ENCODE peak calls at places on chromosomes 4 and X, in nine cellular contexts. E, X, V, M, W, P, H, Y and A are unnamed samples. For H3K4me1, the result is how much of the 10 kb centered on the place peaks cover.

GRCh38 chr4:53563824-53564223 is 27.5 kb downstream of the LNX1 start:
- DNase-seq in H (no peak), V (no peak), P (no peak), E (no peak), X (no peak), Y (no peak), M (no peak), W (no peak), A (no peak)

GRCh38 chrX:130084651-130085237 is 25.6 kb downstream of the ELF4 start:
- DNase-seq in W (no peak), X (no peak), E (no peak), P (no peak), H (no peak), M (no peak), V (no peak), Y (no peak), A (no peak)

GRCh38 chr4:110196206-110196870 is 2.1 kb downstream of the ELOVL6 start:
- DNase-seq in X (peak), P (peak), V (peak), M (no peak), W (peak), Y (peak), H (peak), E (peak), A (peak)

GRCh38 chr4:177293208-177294018 is 16.3 kb upstream of the NEIL3 start:
- DNase-seq in X (no peak), E (no peak), P (no peak), M (no peak), W (no peak), V (no peak), Y (no peak), H (no peak), A (no peak)

GRCh38 chr4:3488791-3489190 is 25.7 kb downstream of the DOK7 start:
- DNase-seq in M (no peak), P (no peak), X (no peak), E (no peak), H (no peak), V (no peak), W (no peak), Y (no peak), A (no peak)

GRCh38 chr4:153156263-153156662 is 48.0 kb upstream of the TRIM2 start:
- DNase-seq in P (no peak), W (no peak), X (no peak), V (no peak), M (no peak), E (no peak), Y (no peak), H (peak), A (no peak)

GRCh38 chr4:8868321-8869001 is 3.2 kb downstream of the HMX1 start:
- DNase-seq in X (no peak), E (no peak), Y (no peak), V (no peak), M (no peak), W (no peak), H (peak), P (no peak), A (no peak)

GRCh38 chr4:161314371-161314770 is 849.4 kb downstream of the FSTL5 start:
- DNase-seq in H (no peak), M (no peak), Y (no peak), W (no peak), P (no peak), X (no peak), E (no peak), V (no peak), A (no peak)

GRCh38 chr4:140095694-140096482 is 58.1 kb downstream of the MAML3 start:
- DNase-seq in H (no peak), E (no peak), M (no peak), Y (no peak), W (peak), V (no peak), X (no peak), P (peak), A (peak)

GRCh38 chrX:19540076-19540475 is 24.8 kb upstream of the MAP3K15 start:
- DNase-seq in X (no peak), M (no peak), E (no peak), V (no peak), W (no peak), H (no peak), P (no peak), Y (no peak), A (no peak)

GRCh38 chr4:37976991-37977470 is 16.8 kb downstream of the PTTG2 start:
- DNase-seq in M (peak), Y (peak), H (peak), P (peak), W (peak), E (peak), X (peak), V (peak), A (peak)

GRCh38 chr4:142500966-142501365 is 345.1 kb downstream of the INPP4B start:
- DNase-seq in P (no peak), X (no peak), H (no peak), W (no peak), M (no peak), Y (no peak), V (no peak), E (no peak), A (no peak)

GRCh38 chr4:169070071-169070894 is 60.2 kb upstream of the CBR4 start:
- DNase-seq in M (no peak), P (no peak), V (peak), X (peak), E (no peak), H (peak), W (peak), Y (peak), A (peak)

GRCh38 chr4:38150766-38151165 is 190.6 kb downstream of the PTTG2 start:
- DNase-seq in Y (no peak), X (no peak), W (no peak), H (no peak), P (no peak), E (no peak), V (no peak), M (no peak), A (no peak)

GRCh38 chr4:100782356-100782755 is 264.5 kb upstream of the EMCN start:
- DNase-seq in E (no peak), Y (no peak), X (no peak), H (no peak), M (no peak), P (no peak), V (no peak), W (no peak), A (no peak)

GRCh38 chrX:46376246-46376885 is 168.9 kb downstream of the ZNF674 start:
- DNase-seq in X (no peak), P (no peak), M (no peak), V (peak), Y (no peak), H (peak), W (no peak), E (no peak), A (no peak)

GRCh38 chrX:5829469-5829868 is 399.2 kb downstream of the NLGN4X start:
- DNase-seq in V (no peak), E (no peak), P (no peak), X (no peak), H (no peak), Y (no peak), W (no peak), M (no peak), A (no peak)

GRCh38 chrX:149848855-149849254 is 32.1 kb upstream of the MAGEA8 start:
- DNase-seq in P (no peak), H (no peak), M (no peak), X (no peak), Y (no peak), V (no peak), E (no peak), W (no peak), A (no peak)

GRCh38 chr4:6076391-6076790 is 58.2 kb upstream of the C4orf50 start:
- DNase-seq in X (no peak), W (no peak), M (no peak), E (no peak), V (no peak), H (peak), P (no peak), Y (no peak), A (no peak)

GRCh38 chr4:159015862-159016261 is 87.0 kb upstream of the RAPGEF2 start:
- DNase-seq in V (no peak), Y (no peak), W (no peak), H (no peak), P (no peak), M (no peak), X (no peak), E (no peak), A (no peak)

GRCh38 chr4:7721984-7722551 is 217.6 kb downstream of the AFAP1 start:
- DNase-seq in Y (no peak), H (no peak), M (no peak), V (no peak), E (no peak), X (no peak), P (no peak), W (no peak), A (no peak)

GRCh38 chrX:115330498-115331138 is 41.1 kb downstream of the LUZP4 start:
- DNase-seq in H (peak), W (peak), Y (peak), M (no peak), P (peak), X (peak), E (no peak), V (peak), A (peak)

GRCh38 chr4:13322681-13323101 is 161.4 kb downstream of the RAB28 start:
- DNase-seq in E (no peak), V (no peak), P (no peak), X (no peak), H (no peak), W (no peak), Y (no peak), M (no peak), A (no peak)

GRCh38 chrX:17788956-17789562 is 51.8 kb downstream of the SCML1 start:
- DNase-seq in W (no peak), Y (no peak), H (peak), P (no peak), M (no peak), E (no peak), X (no peak), V (no peak), A (no peak)

GRCh38 chrX:143635915-143636314 is at the start of gene SLITRK4:
- DNase-seq in P (no peak), V (no peak), H (peak), E (no peak), W (no peak), M (no peak), X (no peak), Y (no peak), A (peak)

GRCh38 chr4:110119880-110120279 is 78.5 kb downstream of the ELOVL6 start:
- DNase-seq in X (no peak), P (no peak), E (no peak), Y (no peak), W (no peak), M (no peak), H (no peak), V (no peak), A (no peak)

GRCh38 chr4:1196421-1197183 is 24.2 kb upstream of the SPON2 start:
- DNase-seq in Y (peak), H (no peak), P (peak), X (no peak), W (peak), V (no peak), E (no peak), M (no peak), A (peak)

GRCh38 chr4:55318135-55318534 is 27.9 kb upstream of the SRD5A3 start:
- DNase-seq in Y (no peak), M (no peak), P (no peak), H (no peak), E (no peak), V (no peak), W (no peak), X (no peak), A (no peak)

GRCh38 chrX:4844376-4844775 is 1130.9 kb upstream of the PRKX start:
- DNase-seq in X (no peak), W (no peak), E (no peak), M (no peak), H (no peak), P (no peak), Y (no peak), V (no peak), A (no peak)

GRCh38 chrX:134374294-134374693 is 85.7 kb upstream of the HPRT1 start:
- DNase-seq in E (no peak), V (no peak), X (no peak), W (no peak), M (no peak), P (no peak), H (no peak), Y (no peak), A (no peak)

GRCh38 chrX:66098162-66098561 is 58.3 kb upstream of the VSIG4 start:
- DNase-seq in H (no peak), E (no peak), X (no peak), M (no peak), W (no peak), P (no peak), V (no peak), Y (no peak), A (no peak)

GRCh38 chr4:140330311-140330900 is 43.0 kb upstream of the SCOC start:
- DNase-seq in Y (no peak), W (no peak), M (no peak), V (no peak), H (peak), X (no peak), E (no peak), P (no peak), A (no peak)

GRCh38 chr4:1375051-1375721 is 28.2 kb downstream of the UVSSA start:
- DNase-seq in X (peak), W (peak), Y (no peak), M (no peak), E (no peak), P (peak), V (no peak), H (no peak), A (peak)

GRCh38 chr4:6498511-6499240 is 26.3 kb upstream of the PPP2R2C start:
- DNase-seq in H (no peak), W (no peak), Y (peak), E (no peak), V (peak), M (no peak), P (no peak), X (no peak), A (no peak)

GRCh38 chr4:21136231-21136630 is 436.0 kb downstream of the PACRGL start:
- DNase-seq in H (no peak), X (no peak), M (no peak), Y (no peak), W (no peak), E (no peak), V (no peak), P (no peak), A (no peak)

GRCh38 chr4:86496094-86497060 is 97.7 kb upstream of the PTPN13 start:
- DNase-seq in E (no peak), M (no peak), X (no peak), V (peak), Y (no peak), P (no peak), H (peak), W (no peak), A (no peak)

GRCh38 chr4:139794158-139794954 is 128.7 kb downstream of the MGST2 start:
- DNase-seq in P (no peak), W (no peak), Y (no peak), V (no peak), X (no peak), H (no peak), M (no peak), E (no peak), A (no peak)

GRCh38 chr4:63090641-63091040 is 1318.6 kb downstream of the TECRL start:
- DNase-seq in X (no peak), E (no peak), Y (no peak), P (no peak), M (no peak), H (no peak), V (no peak), W (no peak), A (no peak)

GRCh38 chr4:139639654-139640053 is 26.0 kb upstream of the MGST2 start:
- DNase-seq in V (no peak), W (peak), P (no peak), M (no peak), H (no peak), Y (no peak), X (no peak), E (no peak), A (no peak)

DNA sequence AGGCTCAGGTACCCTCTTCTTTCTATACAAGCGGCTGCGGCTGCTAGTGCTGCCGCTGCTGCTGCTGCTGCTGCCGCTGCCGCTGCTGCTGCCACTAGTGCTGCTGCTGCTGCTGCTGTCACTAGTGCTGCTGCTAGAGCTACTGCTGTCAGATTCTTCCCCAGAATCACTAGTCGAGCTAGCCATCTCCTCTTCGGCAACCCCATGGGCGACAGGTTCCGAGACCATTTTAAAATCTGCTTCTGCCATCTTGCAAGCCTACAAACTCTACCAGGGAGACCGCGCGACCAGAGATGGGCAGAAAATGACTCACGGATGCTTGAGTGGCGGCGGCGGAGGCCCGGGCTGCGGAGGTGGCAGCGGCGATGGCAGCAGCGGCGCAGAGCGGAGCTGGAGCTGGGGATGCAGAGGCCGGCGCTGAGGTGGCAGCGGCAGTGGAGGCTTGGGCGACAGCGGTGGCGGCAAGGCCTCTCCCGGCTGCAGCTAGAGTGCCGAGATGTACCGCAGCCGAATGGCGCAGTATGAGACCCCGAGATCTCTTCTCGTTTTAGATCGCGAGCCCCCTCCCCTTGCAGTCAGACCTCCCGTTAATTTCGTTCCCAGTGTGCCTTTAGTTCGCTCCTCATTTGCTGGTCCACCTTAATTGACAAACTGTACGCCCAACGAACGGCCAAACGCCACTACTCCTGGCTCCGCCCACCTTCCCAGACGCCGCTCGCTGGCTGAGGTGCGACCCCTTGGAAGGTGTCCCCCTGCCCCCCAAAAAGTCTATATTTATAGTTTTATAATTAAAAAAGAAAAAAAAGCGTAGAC is at the start of gene NAP1L3:
- DNase-seq in M (no peak), P (peak), W (peak), E (peak), V (peak), Y (peak), H (peak), X (peak), A (peak)
- H3K27ac ChIP-seq in M (peak), P (peak), W (no peak), E (peak), V (no peak), Y (peak), H (peak), X (peak), A (peak)

DNA sequence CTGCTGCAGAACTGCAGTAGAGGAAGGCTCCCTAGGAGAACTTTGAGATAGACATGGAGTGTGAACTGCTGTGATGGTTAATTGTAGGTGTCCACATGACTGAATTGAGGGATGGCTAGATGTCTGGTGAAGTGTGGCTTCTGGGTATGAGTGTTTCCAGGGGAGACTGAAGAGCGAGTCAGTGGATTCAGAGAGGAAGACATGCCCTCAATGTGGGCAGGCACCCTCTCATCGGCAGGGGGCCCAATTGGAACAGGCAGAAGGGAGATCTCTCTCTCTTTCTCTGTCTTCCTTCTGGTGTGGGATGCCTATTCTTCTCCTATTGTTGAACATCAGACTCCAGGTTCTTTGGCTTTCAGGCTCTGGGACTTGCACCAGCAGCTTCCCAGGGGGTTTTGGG is 304.7 kb upstream of the GATB start:
- DNase-seq in V (no peak), X (no peak), H (no peak), E (no peak), M (no peak), W (no peak), P (no peak), Y (no peak), A (no peak)
- H3K4me3 ChIP-seq in V (no peak), X (no peak), H (no peak), E (no peak), M (no peak), W (no peak), P (no peak), Y (no peak), A (no peak)

DNA sequence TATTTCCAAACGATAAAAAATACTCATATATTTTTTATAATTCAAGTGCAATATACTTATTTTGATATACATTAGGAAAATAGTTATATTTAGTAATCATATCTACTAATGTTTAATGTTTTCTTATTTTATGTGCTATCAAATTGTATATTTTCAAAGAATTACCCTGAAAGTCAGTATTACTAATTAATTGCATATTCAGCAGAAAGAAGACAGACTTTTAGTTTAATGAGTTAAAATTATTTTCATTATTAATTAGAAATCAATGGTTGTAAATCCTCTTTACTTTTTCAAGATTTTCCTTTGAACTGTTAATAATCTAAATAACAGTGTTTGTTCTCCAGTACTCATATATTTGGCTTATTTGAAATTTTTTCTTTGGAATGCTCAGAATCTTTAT is 181.3 kb upstream of the NDST4 start:
- DNase-seq in Y (no peak), W (no peak), H (no peak), E (no peak), X (no peak), V (no peak), M (no peak), P (no peak), A (no peak)
- H3K4me1 ChIP-seq in Y (under half), W (under half), H (under half), E (under half), X (under half), V (under half), M (under half), P (under half), A (under half)

DNA sequence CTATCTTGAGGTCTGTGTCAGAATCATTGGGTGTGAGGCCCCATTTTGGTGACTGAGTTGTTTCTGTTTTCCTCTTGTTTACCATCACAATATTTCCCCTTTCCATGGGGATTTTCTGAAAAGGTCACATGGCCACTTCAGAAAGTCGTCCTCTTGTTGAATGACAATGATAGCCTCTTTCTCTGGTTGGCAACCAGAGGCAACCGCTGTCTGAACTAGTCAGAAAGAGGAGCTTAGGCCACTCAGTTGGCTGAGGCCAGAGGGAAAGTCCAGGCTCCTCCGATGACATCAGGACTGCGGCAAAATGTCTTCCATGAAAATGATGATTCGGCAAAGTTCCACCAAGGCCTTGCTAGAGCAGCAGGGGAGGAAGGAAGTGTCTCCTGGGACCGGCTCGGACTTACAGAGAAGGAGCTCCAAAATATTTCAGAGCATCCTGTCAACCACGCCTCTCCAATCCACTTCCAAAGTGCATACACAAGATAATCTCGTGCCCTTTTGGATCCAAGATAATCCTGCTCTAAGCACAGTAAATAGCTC is 19.1 kb upstream of the RBM47 start:
- DNase-seq in P (peak), X (no peak), V (no peak), W (peak), E (no peak), Y (no peak), M (peak), H (peak), A (no peak)
- H3K27ac ChIP-seq in P (no peak), X (no peak), V (no peak), W (no peak), E (no peak), Y (no peak), M (no peak), H (no peak), A (no peak)

DNA sequence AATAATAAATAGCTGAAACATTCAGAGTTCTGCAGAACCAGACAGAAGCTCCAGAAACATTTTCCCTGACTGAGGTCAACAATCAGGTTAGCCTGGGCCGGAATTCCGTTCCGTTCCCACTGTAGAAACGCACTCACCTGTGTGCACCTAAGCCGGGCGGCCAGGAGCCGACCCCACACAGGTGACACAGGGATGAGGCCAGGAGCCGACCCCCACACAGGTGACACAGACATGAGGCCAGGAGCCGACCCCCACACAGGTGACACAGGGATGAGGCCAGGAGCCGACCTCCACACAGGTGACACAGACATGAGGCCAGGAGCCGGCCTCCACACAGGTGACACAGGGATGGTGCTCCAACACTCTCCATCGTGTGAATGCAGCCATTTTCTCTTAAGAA is 21.9 kb downstream of the FAT1 start:
- DNase-seq in Y (no peak), P (no peak), W (no peak), X (no peak), M (no peak), V (no peak), E (no peak), H (no peak), A (no peak)
- H3K4me3 ChIP-seq in Y (no peak), P (peak), W (no peak), X (peak), M (no peak), V (no peak), E (no peak), H (no peak), A (peak)